ENCODE peak calls at places on chromosomes 7 and 10, in six cellular contexts. E is cardiac fibroblast, O is thoracic aorta, Y is psoas muscle, A is sigmoid colon, N is WTC11. R is an unnamed sample.

GRCh38 chr7:94223375-94224084 is 171.2 kb upstream of the COL1A2 start:
- DNase-seq in E (peak), O (no peak), Y (no peak), A (no peak), N (peak), R (no peak)

GRCh38 chr7:862157-862556 is 14.2 kb upstream of the GET4 start:
- DNase-seq in E (no peak), O (no peak), Y (no peak), A (no peak), N (no peak), R (no peak)

GRCh38 chr7:15801565-15801964 is 115.1 kb upstream of the MEOX2 start:
- DNase-seq in E (peak), O (no peak), Y (no peak), A (peak), N (no peak), R (no peak)

GRCh38 chr10:132879408-132880147 is 62.8 kb downstream of the CFAP46 start:
- DNase-seq in E (no peak), O (no peak), Y (no peak), A (peak), N (peak), R (no peak)

GRCh38 chr10:128086003-128086863 is 40.0 kb downstream of the MKI67 start:
- DNase-seq in E (no peak), O (no peak), Y (no peak), A (peak), N (no peak), R (no peak)

GRCh38 chr10:58115218-58116050 is 152.3 kb downstream of the IPMK start:
- DNase-seq in E (peak), O (no peak), Y (no peak), A (no peak), N (no peak), R (no peak)

GRCh38 chr7:111146136-111146535 is 55.2 kb downstream of the LRRN3 start:
- DNase-seq in E (no peak), O (no peak), Y (no peak), A (no peak), N (no peak), R (no peak)

GRCh38 chr7:107638594-107638993 is 22.0 kb upstream of the SLC26A4 start:
- DNase-seq in E (no peak), O (no peak), Y (no peak), A (no peak), N (no peak), R (no peak)

GRCh38 chr7:77862691-77863090 is 64.1 kb downstream of the PHTF2 start:
- DNase-seq in E (no peak), O (no peak), Y (no peak), A (no peak), N (no peak), R (no peak)

GRCh38 chr10:132065491-132066105 is at the start of gene JAKMIP3:
- DNase-seq in E (peak), O (no peak), Y (peak), A (peak), N (peak), R (no peak)

GRCh38 chr10:126561499-126562208 is 108.8 kb downstream of the C10orf90 start:
- DNase-seq in E (peak), O (no peak), Y (no peak), A (no peak), N (no peak), R (no peak)

GRCh38 chr10:131212763-131213325 is 98.7 kb downstream of the TCERG1L start:
- DNase-seq in E (no peak), O (no peak), Y (no peak), A (no peak), N (no peak), R (no peak)

GRCh38 chr7:79454325-79454960 is 976 bp upstream of the MAGI2 start:
- DNase-seq in E (no peak), O (no peak), Y (peak), A (peak), N (peak), R (peak)

GRCh38 chr7:101819913-101820522 is 2.6 kb downstream of the CUX1 start:
- DNase-seq in E (peak), O (no peak), Y (no peak), A (no peak), N (no peak), R (no peak)

GRCh38 chr7:156059374-156059773 is 247.1 kb upstream of the SHH start:
- DNase-seq in E (no peak), O (no peak), Y (no peak), A (no peak), N (no peak), R (no peak)

GRCh38 chr7:140517546-140518369 is 38.5 kb upstream of the MKRN1 start:
- DNase-seq in E (peak), O (peak), Y (peak), A (peak), N (peak), R (peak)

GRCh38 chr10:122286872-122287271 is 15.8 kb downstream of the BTBD16 start:
- DNase-seq in E (peak), O (peak), Y (peak), A (peak), N (peak), R (no peak)

GRCh38 chr7:6271091-6271658 is 1.2 kb downstream of the CYTH3 start:
- DNase-seq in E (peak), O (peak), Y (peak), A (peak), N (peak), R (no peak)

GRCh38 chr7:129271500-129272355 is 46.9 kb downstream of the AHCYL2 start:
- DNase-seq in E (peak), O (no peak), Y (no peak), A (no peak), N (peak), R (no peak)

GRCh38 chr10:64093304-64093703 is 572.1 kb downstream of the REEP3 start:
- DNase-seq in E (no peak), O (no peak), Y (no peak), A (no peak), N (no peak), R (no peak)

GRCh38 chr7:129252133-129252532 is 27.3 kb downstream of the AHCYL2 start:
- DNase-seq in E (no peak), O (no peak), Y (no peak), A (no peak), N (no peak), R (no peak)

GRCh38 chr7:1646391-1646790 is 23.7 kb upstream of the ELFN1 start:
- DNase-seq in E (no peak), O (no peak), Y (no peak), A (no peak), N (no peak), R (no peak)

GRCh38 chr7:130896051-130896881 is 162.3 kb upstream of the KLF14 start:
- DNase-seq in E (peak), O (no peak), Y (no peak), A (no peak), N (no peak), R (no peak)
- TF ChIP-seq CTCF in E (peak), O (no peak), Y (peak), A (no peak), N (no peak), R (no peak)

GRCh38 chr10:12481956-12482355 is 132.6 kb downstream of the CAMK1D start:
- DNase-seq in E (no peak), O (no peak), Y (no peak), A (no peak), N (no peak), R (no peak)

GRCh38 chr10:12487366-12487765 is 138.0 kb downstream of the CAMK1D start:
- DNase-seq in E (no peak), O (no peak), Y (no peak), A (no peak), N (no peak), R (no peak)

GRCh38 chr10:12482586-12482985 is 133.2 kb downstream of the CAMK1D start:
- DNase-seq in E (no peak), O (no peak), Y (no peak), A (no peak), N (peak), R (no peak)

GRCh38 chr10:12483996-12484944 is 134.9 kb downstream of the CAMK1D start:
- DNase-seq in E (no peak), O (no peak), Y (no peak), A (no peak), N (no peak), R (no peak)

DNA sequence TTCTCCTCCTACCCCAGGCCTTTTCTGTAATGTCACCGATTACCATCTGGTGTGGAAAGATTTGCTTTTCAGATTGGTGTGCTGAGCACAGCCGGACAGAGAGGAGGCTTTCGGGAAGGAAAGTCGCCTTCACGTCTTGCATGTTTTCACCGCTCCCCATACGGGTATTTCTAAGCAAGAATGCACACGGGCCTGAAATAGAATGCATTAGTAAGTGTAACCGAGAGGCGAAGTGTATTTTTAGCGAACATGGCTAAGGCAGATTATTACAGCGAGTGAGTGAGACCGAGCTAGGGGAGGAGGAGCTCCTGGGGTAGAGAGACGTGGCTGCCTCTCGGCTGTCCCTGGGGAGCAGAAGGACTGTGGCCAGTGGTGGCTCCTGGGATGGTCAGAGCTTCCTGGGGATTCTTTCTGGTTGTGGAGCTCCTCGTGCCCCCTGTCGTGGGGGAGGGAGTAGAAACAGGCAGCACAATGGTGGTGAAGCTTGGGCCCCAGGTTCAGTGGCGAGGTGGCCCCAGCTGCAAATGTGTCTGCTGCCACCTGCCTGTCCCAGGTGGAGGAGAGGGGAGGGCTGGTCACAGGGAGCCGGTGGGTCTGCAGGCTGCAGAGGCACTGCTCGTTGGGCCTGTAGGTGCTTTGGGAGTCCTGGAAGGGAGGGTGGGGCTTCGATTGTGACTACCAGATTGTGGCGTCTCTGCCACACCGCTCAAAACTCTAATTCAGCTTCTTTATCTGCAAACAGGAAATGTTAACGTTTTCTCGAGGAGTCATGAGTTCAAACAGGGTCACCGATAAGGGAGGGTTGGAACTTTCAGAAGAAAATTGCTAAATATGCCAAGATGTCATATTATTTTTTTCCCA is 135.8 kb downstream of the CAMK1D start:
- DNase-seq in E (peak), O (peak), Y (no peak), A (no peak), N (peak), R (no peak)
- TF ChIP-seq CTCF in E (no peak), O (no peak), Y (no peak), A (no peak), N (no peak), R (no peak)

DNA sequence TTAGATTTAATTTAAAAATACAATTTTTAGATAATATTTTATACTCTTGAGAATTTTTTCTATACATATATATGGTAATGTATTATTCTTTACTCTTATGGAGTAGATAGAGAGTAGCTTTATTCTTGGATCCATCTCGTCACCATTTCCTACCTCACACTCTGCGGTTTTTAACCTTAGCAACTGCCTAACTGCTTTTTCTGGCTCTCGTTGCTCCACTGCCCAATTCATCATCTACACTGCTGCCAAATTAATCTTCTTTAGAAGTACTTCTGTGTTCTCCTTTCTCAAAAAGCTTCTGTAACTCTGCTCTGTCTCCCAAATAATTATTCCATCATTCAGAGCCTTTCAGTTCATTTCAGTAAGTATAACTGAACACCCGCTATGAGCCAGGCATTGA is 35.3 kb downstream of the CAPZA2 start:
- DNase-seq in E (no peak), O (no peak), Y (no peak), A (no peak), N (no peak), R (no peak)
- TF ChIP-seq CTCF in E (no peak), O (no peak), Y (no peak), A (no peak), N (no peak), R (no peak)

GRCh38 chr10:115417585-115418265 is 324.6 kb downstream of the ATRNL1 start:
- DNase-seq in E (peak), O (no peak), Y (no peak), A (peak), N (peak), R (no peak)
- TF ChIP-seq CTCF in E (peak), O (no peak), Y (no peak), A (no peak), N (peak), R (no peak)

GRCh38 chr10:75404023-75404334 is 2.4 kb upstream of the ZNF503 start:
- DNase-seq in E (no peak), O (no peak), Y (no peak), A (no peak), N (no peak), R (no peak)

GRCh38 chr10:75403144-75404022 is 1.8 kb upstream of the ZNF503 start:
- DNase-seq in E (peak), O (no peak), Y (peak), A (peak), N (peak), R (no peak)

GRCh38 chr10:75406158-75407065 is 4.8 kb upstream of the ZNF503 start:
- DNase-seq in E (no peak), O (no peak), Y (no peak), A (no peak), N (no peak), R (no peak)

GRCh38 chr10:75405201-75406143 is 3.9 kb upstream of the ZNF503 start:
- DNase-seq in E (no peak), O (no peak), Y (no peak), A (no peak), N (no peak), R (no peak)

DNA sequence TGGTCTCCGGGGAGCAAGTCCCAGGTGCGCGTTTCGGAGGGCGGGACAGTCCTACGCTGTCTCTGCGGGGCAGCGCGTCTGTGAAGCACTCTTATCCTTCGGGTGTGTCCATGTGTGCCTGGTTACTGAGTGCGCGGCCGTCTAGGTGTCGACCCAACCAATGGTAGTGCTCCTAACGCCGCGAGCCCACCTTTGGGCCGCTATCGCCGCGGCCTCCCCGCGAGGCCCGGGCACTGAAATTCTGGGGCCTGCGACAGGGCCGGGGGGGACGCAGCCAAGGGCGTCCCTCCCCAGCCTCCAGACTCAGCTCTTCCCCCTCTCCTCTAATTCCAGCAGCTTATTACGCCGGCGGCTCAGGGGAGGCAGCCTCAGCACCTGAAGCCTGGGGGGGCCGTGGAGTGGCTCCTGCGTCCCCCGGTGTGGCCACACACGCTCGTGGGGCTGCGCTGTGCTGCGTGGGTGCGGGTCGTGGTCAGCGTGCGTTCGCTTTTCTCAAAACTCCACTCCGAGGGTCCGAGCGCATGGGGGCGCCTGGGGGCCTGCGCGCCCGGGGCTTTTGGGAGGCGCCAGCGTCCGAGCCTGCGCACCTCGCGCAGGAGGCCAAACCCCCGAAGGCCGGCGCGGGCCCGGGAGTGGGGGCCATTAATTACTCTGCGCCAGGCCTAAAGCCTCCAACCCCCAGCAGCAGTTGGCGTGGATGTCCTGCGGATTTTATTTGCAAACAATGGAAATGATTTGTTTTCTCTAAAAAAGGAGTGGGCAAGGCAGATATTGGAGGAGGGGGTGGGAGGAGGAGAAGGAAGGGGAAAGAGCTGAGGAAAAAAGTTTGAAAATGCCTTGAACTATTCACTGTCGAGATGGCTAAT is 3.0 kb upstream of the ZNF503 start:
- DNase-seq in E (no peak), O (no peak), Y (no peak), A (no peak), N (peak), R (no peak)
- TF ChIP-seq CTCF in E (no peak), O (no peak), Y (no peak), A (no peak), N (no peak), R (no peak)

DNA sequence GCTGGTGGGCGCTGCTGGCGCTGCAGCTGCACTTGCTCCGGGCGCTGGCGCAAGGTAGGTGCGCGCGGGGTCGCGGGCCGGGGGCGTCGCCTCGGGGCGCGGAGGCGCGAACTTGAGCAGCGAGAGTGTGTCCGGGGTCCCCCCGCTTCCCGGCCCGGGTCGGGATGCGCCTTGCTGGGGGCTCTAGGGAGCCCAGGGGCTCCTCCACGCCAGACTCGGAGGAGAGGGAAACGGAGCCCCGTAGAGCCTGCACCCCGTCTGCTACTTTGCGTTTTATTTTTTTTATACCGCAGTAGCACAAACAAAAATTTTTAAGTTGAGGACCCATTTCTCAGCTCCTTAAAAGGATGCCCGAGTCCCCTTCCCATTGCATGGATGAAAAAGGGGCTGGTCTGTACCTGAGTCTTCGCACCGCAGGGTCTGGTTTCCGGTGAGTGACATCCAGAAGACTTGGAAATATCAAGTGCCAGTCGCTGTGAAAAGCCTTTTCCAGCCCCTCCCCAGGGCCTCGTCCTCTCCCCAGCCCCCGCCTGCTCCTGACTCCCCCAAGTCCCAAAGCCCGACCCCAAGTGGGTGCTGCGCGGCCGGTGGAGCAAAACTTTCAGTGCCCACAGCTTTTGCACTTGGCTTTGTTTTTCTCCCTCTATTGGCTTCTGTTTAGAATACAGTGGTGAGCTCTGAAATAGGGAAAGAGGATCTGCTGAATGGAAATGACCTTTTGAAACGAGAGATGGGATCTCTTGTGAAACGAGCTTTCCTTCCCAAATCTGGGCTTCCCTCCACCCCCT is 973 bp downstream of the SDK1 start:
- DNase-seq in E (peak), O (no peak), Y (no peak), A (peak), N (peak), R (no peak)
- TF ChIP-seq CTCF in E (peak), O (peak), Y (no peak), A (peak), N (no peak), R (no peak)

GRCh38 chr7:106129291-106129690 is 17.2 kb upstream of the SYPL1 start:
- DNase-seq in E (no peak), O (no peak), Y (no peak), A (no peak), N (no peak), R (no peak)
- TF ChIP-seq CTCF in E (no peak), O (no peak), Y (no peak), A (no peak), N (no peak), R (no peak)

GRCh38 chr10:15088428-15089261 is at the start of gene ACBD7:
- DNase-seq in E (peak), O (peak), Y (peak), A (peak), N (peak), R (peak)
- TF ChIP-seq CTCF in E (peak), O (peak), Y (peak), A (peak), N (no peak), R (no peak)

DNA sequence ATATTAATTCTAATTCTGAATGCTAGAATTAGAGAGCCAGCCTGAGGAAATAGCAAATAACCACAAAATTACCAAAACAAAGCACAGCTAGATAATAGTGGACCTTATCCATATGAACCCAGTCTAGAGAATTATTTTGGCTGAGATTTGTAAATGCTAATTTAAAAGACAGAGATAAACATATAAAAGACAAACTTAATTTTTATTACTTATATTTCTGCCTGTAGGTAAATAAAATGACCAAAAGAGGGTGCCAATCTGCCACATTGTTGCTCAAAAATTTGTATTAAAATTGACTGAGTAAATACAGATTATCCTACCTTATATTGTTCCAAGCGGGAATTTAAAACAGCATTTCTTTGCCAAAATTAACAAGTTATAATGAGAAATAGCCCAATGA is 20.2 kb downstream of the RTKN2 start:
- DNase-seq in E (peak), O (no peak), Y (no peak), A (no peak), N (no peak), R (no peak)
- TF ChIP-seq CTCF in E (peak), O (peak), Y (no peak), A (no peak), N (no peak), R (no peak)

R was measured in omental fat pad.